ENCODE peak calls at places on chromosome 3, in four cellular contexts. L, R, H and W are unnamed samples.

GRCh38 chr3:80097674-80098073 is 329.9 kb upstream of the ROBO1 start:
- DNase-seq in L (no peak), R (no peak), H (no peak), W (no peak)

GRCh38 chr3:195075199-195075940 is 195.6 kb downstream of the XXYLT1 start:
- DNase-seq in L (no peak), R (no peak), H (no peak), W (no peak)

GRCh38 chr3:41418961-41419691 is 219.8 kb downstream of the CTNNB1 start:
- DNase-seq in L (no peak), R (peak; percentile 12), H (no peak), W (no peak)

GRCh38 chr3:187978433-187979011 is 175.4 kb upstream of the LPP start:
- DNase-seq in L (no peak), R (no peak), H (no peak), W (no peak)

GRCh38 chr3:146078031-146078430 is 83.0 kb downstream of the PLOD2 start:
- DNase-seq in L (no peak), R (no peak), H (no peak), W (no peak)

GRCh38 chr3:146164506-146164905 is 3.5 kb upstream of the PLOD2 start:
- DNase-seq in L (no peak), R (no peak), H (no peak), W (no peak)

GRCh38 chr3:125148836-125149235 is 63.7 kb downstream of the SLC12A8 start:
- DNase-seq in L (no peak), R (peak; percentile 70), H (no peak), W (peak; percentile 62)

GRCh38 chr3:142112601-142113000 is 36.7 kb downstream of the TFDP2 start:
- DNase-seq in L (no peak), R (no peak), H (no peak), W (no peak)

GRCh38 chr3:132486086-132486485 is 68.8 kb downstream of the DNAJC13 start:
- DNase-seq in L (no peak), R (no peak), H (no peak), W (no peak)

GRCh38 chr3:134072881-134073582 is 43.3 kb upstream of the SLCO2A1 start:
- DNase-seq in L (no peak), R (no peak), H (no peak), W (no peak)

GRCh38 chr3:194536883-194537637 is 50.3 kb upstream of the ATP13A3 start:
- DNase-seq in L (no peak), R (peak; percentile 69), H (peak; percentile 43), W (peak; percentile 30)

GRCh38 chr3:112519424-112520001 is 20.2 kb upstream of the BTLA start:
- DNase-seq in L (peak; percentile 29), R (peak; percentile 8), H (no peak), W (no peak)

GRCh38 chr3:185332026-185332735 is 30.8 kb upstream of the MAP3K13 start:
- DNase-seq in L (no peak), R (no peak), H (no peak), W (no peak)

GRCh38 chr3:86982883-86983282 is 8.1 kb downstream of the VGLL3 start:
- DNase-seq in L (no peak), R (no peak), H (no peak), W (no peak)

GRCh38 chr3:148883163-148883562 is 18.1 kb downstream of the CPA3 start:
- DNase-seq in L (peak; percentile 9), R (no peak), H (peak; percentile 44), W (no peak)

GRCh38 chr3:147937341-147937740 is 528.2 kb downstream of the ZIC1 start:
- DNase-seq in L (no peak), R (no peak), H (no peak), W (no peak)

GRCh38 chr3:132135628-132136333 is 101.0 kb upstream of the CPNE4 start:
- DNase-seq in L (no peak), R (peak; percentile 71), H (no peak), W (no peak)

GRCh38 chr3:195895078-195895899 is 13.1 kb downstream of the TNK2 start:
- DNase-seq in L (peak; percentile 45), R (peak; percentile 73), H (no peak), W (peak; percentile 57)

GRCh38 chr3:87088366-87088983 is 97.5 kb upstream of the VGLL3 start:
- DNase-seq in L (no peak), R (no peak), H (peak; percentile 33), W (no peak)

GRCh38 chr3:143847787-143848631 is at the start of gene SLC9A9:
- DNase-seq in L (no peak), R (no peak), H (no peak), W (peak; percentile 10)

GRCh38 chr3:125128861-125129501 is 73.2 kb upstream of the HEG1 start:
- DNase-seq in L (no peak), R (peak; percentile 86), H (no peak), W (no peak)

GRCh38 chr3:9498781-9499180 is 54.8 kb downstream of the LHFPL4 start:
- DNase-seq in L (no peak), R (no peak), H (no peak), W (no peak)

GRCh38 chr3:45647148-45647619 is 42.0 kb upstream of the SACM1L start:
- DNase-seq in L (no peak), R (no peak), H (no peak), W (no peak)

GRCh38 chr3:58016710-58017109 is 8.5 kb downstream of the FLNB start:
- DNase-seq in L (no peak), R (no peak), H (no peak), W (no peak)

GRCh38 chr3:156187146-156187769 is 66.9 kb downstream of the KCNAB1 start:
- DNase-seq in L (no peak), R (no peak), H (no peak), W (no peak)

GRCh38 chr3:177421176-177421782 is 224.0 kb upstream of the TBL1XR1 start:
- DNase-seq in L (no peak), R (no peak), H (no peak), W (peak; percentile 24)

DNA sequence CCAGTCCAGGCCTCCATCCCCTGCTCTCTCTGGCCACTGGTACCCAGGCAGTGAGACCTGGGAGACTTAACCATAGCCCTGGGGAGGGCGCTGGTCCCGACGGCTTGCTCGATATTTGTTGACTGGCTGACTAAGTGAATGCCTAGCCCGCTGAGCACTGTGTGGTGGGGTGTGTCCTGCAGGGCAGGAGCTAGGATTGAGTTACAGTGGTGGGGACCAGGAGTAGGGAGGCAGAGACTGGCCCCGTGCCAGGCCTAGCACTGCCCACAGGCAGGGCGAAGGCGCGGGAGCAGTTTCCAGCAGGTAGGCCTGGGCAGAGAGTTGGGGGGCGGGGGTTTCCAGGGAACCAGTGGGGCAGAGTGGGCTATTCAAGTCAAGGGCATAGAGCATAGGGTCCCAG is at the start of gene VILL:
- DNase-seq in L (no peak), R (peak; percentile 84), H (no peak), W (no peak)
- H3K27ac ChIP-seq in L (no peak within 1 kb of the TSS), R (peak within 1 kb of the TSS; percentile 80), H (no peak within 1 kb of the TSS), W (no peak within 1 kb of the TSS)

DNA sequence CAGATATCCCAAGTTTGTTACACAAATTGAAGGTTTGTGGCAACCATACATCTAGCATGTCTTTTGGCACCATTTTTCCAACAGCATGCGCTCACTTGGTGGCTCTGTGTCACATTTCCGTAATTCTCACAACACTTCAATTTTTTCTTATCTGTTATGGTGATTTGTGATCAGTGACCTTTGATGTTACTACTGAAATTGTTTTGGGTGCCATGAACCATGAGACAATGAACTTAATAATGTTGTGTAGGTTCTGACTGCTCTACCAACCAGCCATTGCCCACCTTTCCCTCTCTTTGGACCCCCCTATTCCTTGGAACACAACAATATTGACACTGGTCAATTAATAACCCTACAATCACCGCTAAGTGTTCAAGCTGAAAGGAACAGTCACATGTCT is 10.7 kb downstream of the PARL start:
- DNase-seq in L (no peak), R (no peak), H (no peak), W (no peak)
- TF ChIP-seq CTCF in L (no peak), R (no peak), H (no peak), W (no peak)

GRCh38 chr3:129277829-129278271 is 820 bp upstream of the HMCES start:
- DNase-seq in L (no peak), R (no peak), H (peak; percentile 36), W (peak; percentile 19)
- H3K27ac ChIP-seq in L (peak overlapping the region; percentile 85), R (peak overlapping the region; percentile 58), H (peak overlapping the region; percentile 92), W (peak overlapping the region; percentile 99)

DNA sequence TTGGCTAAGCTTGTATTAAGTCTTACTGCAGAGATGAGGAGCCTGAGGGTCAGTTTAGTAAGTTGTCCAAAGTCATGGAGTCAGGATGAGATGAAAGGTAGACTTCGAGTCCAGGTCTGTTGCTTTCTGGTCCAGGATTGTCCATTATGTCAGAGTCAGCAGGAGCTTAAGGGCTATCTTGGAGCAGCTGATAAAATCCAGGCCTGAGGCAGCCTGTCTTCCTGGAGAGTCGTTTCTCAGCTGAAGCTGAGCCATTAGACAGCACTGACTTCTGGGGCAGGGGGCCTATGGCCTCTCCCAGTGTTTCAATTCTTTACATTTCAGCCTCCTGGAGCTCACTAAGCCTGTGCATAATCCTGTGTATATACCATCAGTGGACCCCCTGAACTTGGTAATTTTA is 219.5 kb upstream of the GAP43 start:
- DNase-seq in L (peak; percentile 16), R (no peak), H (no peak), W (no peak)
- TF ChIP-seq CTCF in L (no peak), R (no peak), H (no peak), W (no peak)